ENCODE peak calls at places on chromosome 17, in six cellular contexts. One of them, this sample, is unnamed. For H3K36me3 and H3K4me1, the result is how much of the 10 kb centered on the place peaks cover.

GRCh38 chr17:1730004-1730344 is 5.5 kb downstream of the WDR81 start:
- DNase-seq in tibial artery: no peak
- DNase-seq in aorta: no peak
- DNase-seq in GM23248: no peak
- DNase-seq in CD8-positive, alpha-beta memory T cell: no peak
- DNase-seq in mesenchymal stem cell: no peak
- DNase-seq in this sample: no peak

GRCh38 chr17:28347261-28347891 is 10.0 kb downstream of the POLDIP2 start:
- DNase-seq in tibial artery: no peak
- DNase-seq in aorta: no peak
- DNase-seq in GM23248: peak
- DNase-seq in CD8-positive, alpha-beta memory T cell: no peak
- DNase-seq in mesenchymal stem cell: peak
- DNase-seq in this sample: no peak

GRCh38 chr17:35433075-35433894 is 985 bp upstream of the SLFN12 start:
- DNase-seq in tibial artery: peak
- DNase-seq in aorta: peak
- DNase-seq in GM23248: peak
- DNase-seq in CD8-positive, alpha-beta memory T cell: no peak
- DNase-seq in mesenchymal stem cell: peak
- DNase-seq in this sample: peak

GRCh38 chr17:51869387-51869786 is 289.1 kb downstream of the CA10 start:
- DNase-seq in tibial artery: no peak
- DNase-seq in aorta: no peak
- DNase-seq in GM23248: peak
- DNase-seq in CD8-positive, alpha-beta memory T cell: no peak
- DNase-seq in mesenchymal stem cell: peak
- DNase-seq in this sample: no peak

GRCh38 chr17:50120475-50121253 is 9.3 kb downstream of the SAMD14 start:
- DNase-seq in tibial artery: no peak
- DNase-seq in aorta: peak
- DNase-seq in GM23248: no peak
- DNase-seq in CD8-positive, alpha-beta memory T cell: no peak
- DNase-seq in mesenchymal stem cell: no peak
- DNase-seq in this sample: no peak

GRCh38 chr17:37476431-37477130 is 13.1 kb upstream of the DUSP14 start:
- DNase-seq in tibial artery: no peak
- DNase-seq in aorta: no peak
- DNase-seq in GM23248: peak
- DNase-seq in CD8-positive, alpha-beta memory T cell: no peak
- DNase-seq in mesenchymal stem cell: peak
- DNase-seq in this sample: no peak

GRCh38 chr17:2542056-2542455 is 30.4 kb upstream of the METTL16 start:
- DNase-seq in tibial artery: no peak
- DNase-seq in aorta: no peak
- DNase-seq in GM23248: no peak
- DNase-seq in CD8-positive, alpha-beta memory T cell: no peak
- DNase-seq in mesenchymal stem cell: no peak
- DNase-seq in this sample: no peak

GRCh38 chr17:61584866-61585265 is 6.2 kb downstream of the NACA2 start:
- DNase-seq in tibial artery: no peak
- DNase-seq in aorta: no peak
- DNase-seq in GM23248: no peak
- DNase-seq in CD8-positive, alpha-beta memory T cell: no peak
- DNase-seq in mesenchymal stem cell: no peak
- DNase-seq in this sample: no peak

GRCh38 chr17:19897108-19897854 is 29.5 kb upstream of the ULK2 start:
- DNase-seq in tibial artery: no peak
- DNase-seq in aorta: no peak
- DNase-seq in GM23248: no peak
- DNase-seq in CD8-positive, alpha-beta memory T cell: no peak
- DNase-seq in mesenchymal stem cell: peak
- DNase-seq in this sample: peak

GRCh38 chr17:36768355-36768754 is 167.0 kb downstream of the MRM1 start:
- DNase-seq in tibial artery: no peak
- DNase-seq in aorta: peak
- DNase-seq in GM23248: no peak
- DNase-seq in CD8-positive, alpha-beta memory T cell: no peak
- DNase-seq in mesenchymal stem cell: no peak
- DNase-seq in this sample: no peak

GRCh38 chr17:71821512-71821911 is 299.3 kb upstream of the SOX9 start:
- DNase-seq in tibial artery: no peak
- DNase-seq in aorta: no peak
- DNase-seq in GM23248: no peak
- DNase-seq in CD8-positive, alpha-beta memory T cell: no peak
- DNase-seq in mesenchymal stem cell: no peak
- DNase-seq in this sample: no peak

GRCh38 chr17:42311240-42312034 is 23.1 kb downstream of the STAT5A start:
- DNase-seq in tibial artery: peak
- DNase-seq in aorta: peak
- DNase-seq in GM23248: peak
- DNase-seq in CD8-positive, alpha-beta memory T cell: no peak
- DNase-seq in mesenchymal stem cell: peak
- DNase-seq in this sample: peak

GRCh38 chr17:59844884-59845594 is 47.7 kb downstream of the TUBD1 start:
- DNase-seq in tibial artery: no peak
- DNase-seq in aorta: peak
- DNase-seq in GM23248: peak
- DNase-seq in CD8-positive, alpha-beta memory T cell: no peak
- DNase-seq in mesenchymal stem cell: peak
- DNase-seq in this sample: no peak

GRCh38 chr17:38341035-38341721 is 2.6 kb downstream of the GPR179 start:
- DNase-seq in tibial artery: peak
- DNase-seq in aorta: peak
- DNase-seq in GM23248: peak
- DNase-seq in CD8-positive, alpha-beta memory T cell: no peak
- DNase-seq in mesenchymal stem cell: peak
- DNase-seq in this sample: no peak

GRCh38 chr17:38893612-38894011 is 23.8 kb downstream of the LASP1 start:
- DNase-seq in tibial artery: no peak
- DNase-seq in aorta: no peak
- DNase-seq in GM23248: peak
- DNase-seq in CD8-positive, alpha-beta memory T cell: no peak
- DNase-seq in mesenchymal stem cell: peak
- DNase-seq in this sample: no peak

GRCh38 chr17:57810740-57811632 is 38.9 kb downstream of the MRPS23 start:
- DNase-seq in tibial artery: peak
- DNase-seq in aorta: peak
- DNase-seq in GM23248: peak
- DNase-seq in CD8-positive, alpha-beta memory T cell: no peak
- DNase-seq in mesenchymal stem cell: no peak
- DNase-seq in this sample: no peak

GRCh38 chr17:30035369-30035768 is 81.2 kb upstream of the NSRP1 start:
- DNase-seq in tibial artery: no peak
- DNase-seq in aorta: no peak
- DNase-seq in GM23248: no peak
- DNase-seq in CD8-positive, alpha-beta memory T cell: no peak
- DNase-seq in mesenchymal stem cell: no peak
- DNase-seq in this sample: no peak

GRCh38 chr17:7213895-7214299 is 5.7 kb downstream of the DLG4 start:
- DNase-seq in tibial artery: peak
- DNase-seq in aorta: peak
- DNase-seq in GM23248: peak
- DNase-seq in CD8-positive, alpha-beta memory T cell: no peak
- DNase-seq in mesenchymal stem cell: peak
- DNase-seq in this sample: no peak

GRCh38 chr17:47692895-47693666 is 880 bp upstream of the TBKBP1 start:
- DNase-seq in tibial artery: no peak
- DNase-seq in aorta: peak
- DNase-seq in GM23248: peak
- DNase-seq in CD8-positive, alpha-beta memory T cell: no peak
- DNase-seq in mesenchymal stem cell: peak
- DNase-seq in this sample: no peak

GRCh38 chr17:18326039-18326438 is 10.9 kb downstream of the SMCR8 start:
- DNase-seq in tibial artery: no peak
- DNase-seq in aorta: no peak
- DNase-seq in GM23248: no peak
- DNase-seq in CD8-positive, alpha-beta memory T cell: no peak
- DNase-seq in mesenchymal stem cell: no peak
- DNase-seq in this sample: no peak
- H3K36me3 ChIP-seq in tibial artery: half or more
- H3K36me3 ChIP-seq in aorta: under half
- H3K36me3 ChIP-seq in GM23248: under half
- H3K36me3 ChIP-seq in CD8-positive, alpha-beta memory T cell: under half
- H3K36me3 ChIP-seq in mesenchymal stem cell: half or more
- H3K36me3 ChIP-seq in this sample: under half

DNA sequence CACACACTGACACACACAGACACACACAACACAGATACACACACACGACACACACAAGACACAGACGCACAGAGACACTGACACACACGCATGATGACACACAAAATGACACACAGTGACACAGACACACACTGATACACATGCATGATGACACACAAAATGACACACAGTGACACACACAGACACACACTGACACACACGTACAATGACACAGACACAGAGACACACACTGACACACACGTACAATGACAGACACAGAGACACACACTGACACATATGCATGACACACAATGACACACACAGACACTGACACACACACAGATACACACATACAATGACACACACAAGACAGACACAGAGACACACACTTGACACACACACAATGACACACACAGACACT is 10.3 kb downstream of the CACNG1 start:
- DNase-seq in tibial artery: no peak
- DNase-seq in aorta: no peak
- DNase-seq in GM23248: no peak
- DNase-seq in CD8-positive, alpha-beta memory T cell: no peak
- DNase-seq in mesenchymal stem cell: no peak
- DNase-seq in this sample: no peak
- H3K4me1 ChIP-seq in tibial artery: under half
- H3K4me1 ChIP-seq in aorta: under half
- H3K4me1 ChIP-seq in GM23248: under half
- H3K4me1 ChIP-seq in CD8-positive, alpha-beta memory T cell: under half
- H3K4me1 ChIP-seq in mesenchymal stem cell: under half
- H3K4me1 ChIP-seq in this sample: under half

GRCh38 chr17:64387545-64388171 is 3.0 kb downstream of the PECAM1 start:
- DNase-seq in tibial artery: no peak
- DNase-seq in aorta: peak
- DNase-seq in GM23248: no peak
- DNase-seq in CD8-positive, alpha-beta memory T cell: no peak
- DNase-seq in mesenchymal stem cell: no peak
- DNase-seq in this sample: no peak

GRCh38 chr17:64393000-64393402 is 2.3 kb upstream of the PECAM1 start:
- DNase-seq in tibial artery: no peak
- DNase-seq in aorta: peak
- DNase-seq in GM23248: no peak
- DNase-seq in CD8-positive, alpha-beta memory T cell: peak
- DNase-seq in mesenchymal stem cell: no peak
- DNase-seq in this sample: no peak

GRCh38 chr17:64388961-64389565 is 1.6 kb downstream of the PECAM1 start:
- DNase-seq in tibial artery: no peak
- DNase-seq in aorta: no peak
- DNase-seq in GM23248: no peak
- DNase-seq in CD8-positive, alpha-beta memory T cell: no peak
- DNase-seq in mesenchymal stem cell: no peak
- DNase-seq in this sample: no peak

GRCh38 chr17:64387145-64387473 is 3.6 kb downstream of the PECAM1 start:
- DNase-seq in tibial artery: no peak
- DNase-seq in aorta: peak
- DNase-seq in GM23248: no peak
- DNase-seq in CD8-positive, alpha-beta memory T cell: no peak
- DNase-seq in mesenchymal stem cell: no peak
- DNase-seq in this sample: no peak

DNA sequence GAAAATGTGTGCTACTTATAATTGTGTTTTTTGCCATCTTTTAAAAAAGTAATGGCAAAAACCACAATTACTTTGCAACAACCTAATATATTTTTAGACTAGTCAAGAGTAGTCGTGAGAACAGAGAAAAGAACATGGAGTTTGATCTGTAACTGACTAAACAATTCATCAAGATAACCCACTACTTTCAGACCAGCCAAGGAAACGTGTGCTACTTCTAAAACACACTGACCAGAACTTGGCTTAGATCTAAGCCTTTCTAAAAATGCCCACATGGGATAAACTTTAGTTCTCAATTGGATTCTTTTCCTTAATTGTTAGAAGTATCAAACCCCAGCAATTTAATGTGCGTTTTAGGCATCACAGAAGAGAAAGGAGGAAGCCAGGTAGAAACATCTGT is 594 bp downstream of the PECAM1 start:
- DNase-seq in tibial artery: no peak
- DNase-seq in aorta: no peak
- DNase-seq in GM23248: no peak
- DNase-seq in CD8-positive, alpha-beta memory T cell: no peak
- DNase-seq in mesenchymal stem cell: no peak
- DNase-seq in this sample: no peak
- H3K4me3 ChIP-seq in tibial artery: peak
- H3K4me3 ChIP-seq in aorta: no peak
- H3K4me3 ChIP-seq in GM23248: no peak
- H3K4me3 ChIP-seq in CD8-positive, alpha-beta memory T cell: peak
- H3K4me3 ChIP-seq in mesenchymal stem cell: no peak
- H3K4me3 ChIP-seq in this sample: peak

GRCh38 chr17:17229416-17230098 is 7.4 kb downstream of the FLCN start:
- DNase-seq in tibial artery: no peak
- DNase-seq in aorta: peak
- DNase-seq in GM23248: no peak
- DNase-seq in CD8-positive, alpha-beta memory T cell: no peak
- DNase-seq in mesenchymal stem cell: no peak
- DNase-seq in this sample: no peak

GRCh38 chr17:17228521-17229279 is 8.3 kb downstream of the FLCN start:
- DNase-seq in tibial artery: no peak
- DNase-seq in aorta: peak
- DNase-seq in GM23248: no peak
- DNase-seq in CD8-positive, alpha-beta memory T cell: no peak
- DNase-seq in mesenchymal stem cell: no peak
- DNase-seq in this sample: no peak

GRCh38 chr17:17231621-17232302 is 5.2 kb downstream of the FLCN start:
- DNase-seq in tibial artery: no peak
- DNase-seq in aorta: peak
- DNase-seq in GM23248: no peak
- DNase-seq in CD8-positive, alpha-beta memory T cell: no peak
- DNase-seq in mesenchymal stem cell: no peak
- DNase-seq in this sample: no peak

GRCh38 chr17:17235212-17236174 is 1.5 kb downstream of the FLCN start:
- DNase-seq in tibial artery: no peak
- DNase-seq in aorta: peak
- DNase-seq in GM23248: peak
- DNase-seq in CD8-positive, alpha-beta memory T cell: no peak
- DNase-seq in mesenchymal stem cell: peak
- DNase-seq in this sample: peak

DNA sequence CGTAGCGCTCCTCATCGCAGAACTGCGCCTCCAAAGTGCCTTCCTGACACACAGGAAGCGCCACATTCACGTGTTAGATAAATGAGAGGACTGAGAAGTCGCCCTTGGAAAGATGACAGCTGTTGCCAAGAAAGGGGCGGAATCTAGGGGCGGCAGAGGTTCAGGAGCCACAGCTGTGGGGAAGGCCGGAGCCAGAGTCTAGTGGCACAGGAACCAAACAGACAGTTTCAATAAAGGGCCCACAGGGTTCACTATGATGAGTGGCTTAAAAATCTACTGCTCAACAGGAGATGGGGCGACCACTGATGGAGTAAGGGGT is 4.7 kb downstream of the FLCN start:
- DNase-seq in tibial artery: no peak
- DNase-seq in aorta: no peak
- DNase-seq in GM23248: no peak
- DNase-seq in CD8-positive, alpha-beta memory T cell: no peak
- DNase-seq in mesenchymal stem cell: no peak
- DNase-seq in this sample: no peak
- H3K36me3 ChIP-seq in tibial artery: under half
- H3K36me3 ChIP-seq in aorta: under half
- H3K36me3 ChIP-seq in GM23248: under half
- H3K36me3 ChIP-seq in CD8-positive, alpha-beta memory T cell: under half
- H3K36me3 ChIP-seq in mesenchymal stem cell: half or more
- H3K36me3 ChIP-seq in this sample: under half

This sample was measured in lung.